ENCODE peak calls at places on chromosomes 13 and 19, in eight cellular contexts. D, W, P, K, R, Z, G and V are unnamed samples.

GRCh38 chr13:100881291-100881864 is 206.8 kb upstream of the TMTC4 start:
- DNase-seq in D (no peak), W (no peak), P (no peak), K (no peak), R (no peak), Z (no peak), G (no peak), V (no peak)

GRCh38 chr13:98751397-98752110 is 918 bp downstream of the SLC15A1 start:
- DNase-seq in D (no peak), W (no peak), P (no peak), K (no peak), R (no peak), Z (peak), G (no peak), V (no peak)

GRCh38 chr13:75762066-75762937 is 126.2 kb downstream of the LMO7 start:
- DNase-seq in D (peak), W (no peak), P (no peak), K (no peak), R (no peak), Z (no peak), G (no peak), V (no peak)

GRCh38 chr19:2255982-2256685 is at the start of gene JSRP1:
- DNase-seq in D (peak), W (no peak), P (no peak), K (no peak), R (no peak), Z (no peak), G (no peak), V (no peak)

GRCh38 chr19:5215431-5215830 is 125.2 kb downstream of the PTPRS start:
- DNase-seq in D (no peak), W (no peak), P (no peak), K (no peak), R (no peak), Z (no peak), G (no peak), V (no peak)

GRCh38 chr19:42216653-42217521 is 590 bp downstream of the DEDD2 start:
- DNase-seq in D (peak), W (no peak), P (no peak), K (peak), R (peak), Z (peak), G (peak), V (no peak)

GRCh38 chr13:23963184-23963931 is 66.1 kb upstream of the C1QTNF9B start:
- DNase-seq in D (no peak), W (no peak), P (no peak), K (no peak), R (no peak), Z (no peak), G (no peak), V (no peak)

GRCh38 chr13:74870865-74871264 is 611.1 kb downstream of the TBC1D4 start:
- DNase-seq in D (no peak), W (no peak), P (no peak), K (no peak), R (no peak), Z (no peak), G (no peak), V (no peak)

GRCh38 chr19:11069451-11070009 is 19.7 kb upstream of the LDLR start:
- DNase-seq in D (no peak), W (no peak), P (no peak), K (no peak), R (no peak), Z (no peak), G (no peak), V (no peak)